ENCODE peak calls at places on chromosomes 3 and 15, in seven cellular contexts. O is GM23248, E is IMR-90, B is GM23338, Z is PC-9, T is neural progenitor cell, V is neuronal stem cell. C is an unnamed sample.

GRCh38 chr3:52781741-52782140 is 4.3 kb downstream of the ITIH1 start:
- DNase-seq in O (no peak), E (no peak), B (no peak), Z (no peak), T (no peak), V (no peak), C (no peak)

GRCh38 chr15:78360426-78360825 is 20.3 kb downstream of the CRABP1 start:
- DNase-seq in O (no peak), E (no peak), B (peak; percentile 33), Z (no peak), T (peak; percentile 29), V (no peak), C (no peak)

GRCh38 chr15:62958528-62958927 is 84.0 kb upstream of the TPM1 start:
- DNase-seq in O (peak; percentile 36), E (no peak), B (no peak), Z (no peak), T (no peak), V (no peak), C (no peak)

GRCh38 chr3:126932188-126932931 is 50.6 kb upstream of the PLXNA1 start:
- DNase-seq in O (no peak), E (peak; percentile 75), B (no peak), Z (no peak), T (no peak), V (no peak), C (no peak)

GRCh38 chr3:10320320-10320677 is 613 bp downstream of the SEC13 start:
- DNase-seq in O (peak; percentile 47), E (no peak), B (no peak), Z (no peak), T (no peak), V (no peak), C (no peak)

GRCh38 chr15:93524432-93524831 is 435.4 kb upstream of the RGMA start:
- DNase-seq in O (no peak), E (no peak), B (no peak), Z (no peak), T (no peak), V (no peak), C (no peak)

GRCh38 chr15:80423215-80423614 is 19.0 kb downstream of the ARNT2 start:
- DNase-seq in O (peak; percentile 21), E (peak; percentile 84), B (no peak), Z (no peak), T (no peak), V (no peak), C (no peak)

GRCh38 chr3:169345662-169346331 is 317.7 kb downstream of the MECOM start:
- DNase-seq in O (no peak), E (no peak), B (no peak), Z (no peak), T (no peak), V (no peak), C (no peak)

GRCh38 chr15:83565553-83566159 is 88.3 kb upstream of the ADAMTSL3 start:
- DNase-seq in O (peak; percentile 55), E (peak; percentile 19), B (peak; percentile 87), Z (peak; percentile 40), T (peak; percentile 81), V (peak; percentile 56), C (peak; percentile 68)

GRCh38 chr3:138323971-138324370 is 5.7 kb downstream of the NME9 start:
- DNase-seq in O (no peak), E (no peak), B (no peak), Z (no peak), T (no peak), V (no peak), C (no peak)

GRCh38 chr3:136995652-136996051 is 37.9 kb downstream of the IL20RB start:
- DNase-seq in O (peak; percentile 63), E (no peak), B (no peak), Z (no peak), T (no peak), V (no peak), C (no peak)

GRCh38 chr3:126926684-126927404 is 56.1 kb upstream of the PLXNA1 start:
- DNase-seq in O (peak; percentile 98), E (peak; percentile 89), B (no peak), Z (no peak), T (no peak), V (no peak), C (no peak)

GRCh38 chr15:41603941-41604660 is 45.1 kb downstream of the TYRO3 start:
- DNase-seq in O (peak; percentile 95), E (peak; percentile 91), B (peak; percentile 92), Z (peak; percentile 45), T (peak; percentile 88), V (peak; percentile 47), C (peak; percentile 85)

GRCh38 chr3:123202451-123202850 is 708 bp downstream of the SEC22A start:
- DNase-seq in O (peak; percentile 36), E (peak; percentile 2), B (peak; percentile 47), Z (no peak), T (peak; percentile 28), V (no peak), C (no peak)

GRCh38 chr15:58830556-58830955 is 59.5 kb downstream of the MINDY2 start:
- DNase-seq in O (no peak), E (no peak), B (no peak), Z (no peak), T (no peak), V (no peak), C (no peak)

GRCh38 chr3:119235151-119235550 is 5.5 kb downstream of the B4GALT4 start:
- DNase-seq in O (peak; percentile 81), E (peak; percentile 61), B (no peak), Z (no peak), T (no peak), V (no peak), C (no peak)

GRCh38 chr3:129260606-129261005 is 11.2 kb downstream of the COPG1 start:
- DNase-seq in O (no peak), E (no peak), B (no peak), Z (no peak), T (no peak), V (no peak), C (no peak)

GRCh38 chr15:89860851-89861360 is 32.9 kb downstream of the AP3S2 start:
- DNase-seq in O (no peak), E (no peak), B (no peak), Z (no peak), T (no peak), V (no peak), C (no peak)

GRCh38 chr15:52789601-52790165 is 453 bp downstream of the ONECUT1 start:
- DNase-seq in O (peak; percentile 35), E (peak; percentile 10), B (peak; percentile 46), Z (no peak), T (peak; percentile 64), V (peak; percentile 33), C (peak; percentile 51)

GRCh38 chr3:152348436-152349177 is 79.9 kb downstream of the MBNL1 start:
- DNase-seq in O (no peak), E (peak; percentile 45), B (no peak), Z (no peak), T (no peak), V (no peak), C (no peak)

GRCh38 chr3:124997303-124998246 is 58.2 kb downstream of the HEG1 start:
- DNase-seq in O (no peak), E (no peak), B (no peak), Z (no peak), T (peak; percentile 16), V (no peak), C (no peak)

GRCh38 chr3:172313671-172314070 is 134.6 kb downstream of the GHSR start:
- DNase-seq in O (no peak), E (peak; percentile 16), B (no peak), Z (no peak), T (no peak), V (no peak), C (no peak)

GRCh38 chr3:13220991-13221390 is 147.8 kb upstream of the IQSEC1 start:
- DNase-seq in O (no peak), E (no peak), B (no peak), Z (no peak), T (no peak), V (no peak), C (no peak)

GRCh38 chr3:13219902-13220296 is 146.7 kb upstream of the IQSEC1 start:
- DNase-seq in O (no peak), E (no peak), B (no peak), Z (peak; percentile 36), T (no peak), V (no peak), C (no peak)

GRCh38 chr3:13222131-13222530 is 148.9 kb upstream of the IQSEC1 start:
- DNase-seq in O (no peak), E (no peak), B (no peak), Z (no peak), T (no peak), V (no peak), C (no peak)

GRCh38 chr3:13222891-13223573 is 149.8 kb upstream of the IQSEC1 start:
- DNase-seq in O (no peak), E (no peak), B (no peak), Z (no peak), T (no peak), V (no peak), C (no peak)

DNA sequence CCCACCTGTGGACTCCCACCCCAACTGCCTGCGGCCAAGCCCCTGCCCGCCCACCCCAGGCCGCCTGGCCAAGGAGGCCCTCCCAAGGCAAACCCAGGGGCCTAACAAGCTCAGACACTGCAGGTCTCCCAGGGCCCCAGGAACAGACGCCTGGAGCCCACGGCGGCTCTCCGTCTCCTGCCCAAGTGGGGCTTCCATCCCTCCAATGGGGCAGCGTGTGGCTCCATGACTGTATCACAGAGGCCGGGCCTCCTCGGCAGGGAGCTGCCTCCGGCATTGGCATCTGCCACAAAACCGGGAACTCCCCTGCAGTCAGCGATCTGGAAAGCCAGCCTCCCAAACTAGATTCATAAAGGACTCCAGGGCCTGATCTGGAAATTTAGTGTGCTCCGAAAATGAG is 148.3 kb upstream of the IQSEC1 start:
- DNase-seq in O (no peak), E (no peak), B (no peak), Z (no peak), T (no peak), V (no peak), C (no peak)
- H3K4me2 ChIP-seq in O (no peak overlapping the region), E (no peak overlapping the region), B (no peak overlapping the region), Z (no peak overlapping the region), T (no peak overlapping the region), V (no peak overlapping the region), C (no peak overlapping the region)

GRCh38 chr3:128056258-128056657 is 4.0 kb downstream of the SEC61A1 start:
- DNase-seq in O (no peak), E (no peak), B (no peak), Z (no peak), T (no peak), V (no peak), C (no peak)
- H3K4me1 ChIP-seq in O (peaks cover 56% of the 10 kb centered on the region), E (peaks cover 23% of the 10 kb centered on the region), B (peaks cover 12% of the 10 kb centered on the region), Z (peaks cover 20% of the 10 kb centered on the region), T (peaks cover 10% of the 10 kb centered on the region), V (peaks cover 7% of the 10 kb centered on the region), C (peaks cover 35% of the 10 kb centered on the region)

GRCh38 chr3:28799084-28799483 is 450.5 kb upstream of the AZI2 start:
- DNase-seq in O (peak; percentile 4), E (peak; percentile 0), B (peak; percentile 12), Z (no peak), T (peak; percentile 37), V (no peak), C (no peak)
- H3K4me2 ChIP-seq in O (no peak overlapping the region), E (no peak overlapping the region), B (no peak overlapping the region), Z (no peak overlapping the region), T (no peak overlapping the region), V (no peak overlapping the region), C (no peak overlapping the region)

DNA sequence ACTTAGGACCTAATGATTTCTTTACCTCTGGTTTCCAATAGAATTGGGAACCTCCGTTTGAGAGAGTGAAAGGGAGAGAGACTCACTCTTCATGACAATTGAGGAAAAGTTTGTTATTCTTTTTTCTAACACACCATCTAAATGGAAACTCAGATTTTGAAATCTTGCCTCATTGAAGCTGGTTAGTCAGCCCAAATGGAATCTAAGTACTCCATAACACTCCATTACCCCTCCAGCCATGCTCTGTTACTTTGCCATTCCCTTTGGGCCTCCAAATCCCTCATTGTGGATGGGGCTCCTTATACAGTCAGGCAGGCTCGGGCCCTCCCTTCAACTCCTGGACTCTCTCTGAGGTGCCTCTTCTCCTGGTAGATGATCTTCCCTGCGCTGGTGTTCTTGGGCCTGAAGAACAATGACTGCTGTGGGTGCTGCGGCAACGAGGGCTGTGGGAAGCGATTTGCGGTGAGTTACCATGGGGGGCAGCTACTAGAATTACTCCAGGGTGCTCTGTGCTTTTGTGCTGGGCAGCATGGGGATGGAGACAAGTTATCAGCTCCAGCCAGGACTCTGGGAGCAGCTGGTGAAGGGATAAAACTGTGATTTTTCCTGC is 1.1 kb downstream of the TM4SF4 start:
- DNase-seq in O (no peak), E (peak; percentile 19), B (no peak), Z (no peak), T (no peak), V (no peak), C (no peak)
- H3K4me1 ChIP-seq in O (peaks cover 53% of the 10 kb centered on the region), E (peaks cover 22% of the 10 kb centered on the region), B (peaks cover 10% of the 10 kb centered on the region), Z (peaks cover 54% of the 10 kb centered on the region), T (no peaks in the 10 kb centered on the region), V (no peaks in the 10 kb centered on the region), C (no peaks in the 10 kb centered on the region)